ENCODE peak calls at places on chromosomes 7 and 10, in eight cellular contexts. One of them, this sample, is unnamed.

GRCh38 chr7:13032524-13032923 is 345.1 kb downstream of the ARL4A start:
- DNase-seq in AG04449: no peak
- DNase-seq in retina: peak
- DNase-seq in breast epithelium: no peak
- DNase-seq in mucosa of gallbladder: no peak
- DNase-seq in memory B cell: no peak
- DNase-seq in activated CD8-positive, alpha-beta memory T cell treated with anti-CD3 and anti-CD28 coated beads for 48 hours: no peak
- DNase-seq in sigmoid colon: no peak
- DNase-seq in this sample: no peak

GRCh38 chr7:157007470-157008066 is 2.9 kb downstream of the MNX1 start:
- DNase-seq in activated CD8-positive, alpha-beta memory T cell treated with anti-CD3 and anti-CD28 coated beads for 48 hours: no peak
- DNase-seq in sigmoid colon: no peak
- DNase-seq in memory B cell: no peak
- DNase-seq in retina: no peak
- DNase-seq in AG04449: no peak
- DNase-seq in breast epithelium: no peak
- DNase-seq in mucosa of gallbladder: no peak
- DNase-seq in this sample: peak

GRCh38 chr10:129864601-129865126 is 99.4 kb downstream of the EBF3 start:
- DNase-seq in memory B cell: no peak
- DNase-seq in mucosa of gallbladder: no peak
- DNase-seq in retina: no peak
- DNase-seq in sigmoid colon: peak
- DNase-seq in activated CD8-positive, alpha-beta memory T cell treated with anti-CD3 and anti-CD28 coated beads for 48 hours: no peak
- DNase-seq in breast epithelium: no peak
- DNase-seq in AG04449: no peak
- DNase-seq in this sample: no peak

GRCh38 chr7:157016352-157017041 is 6.0 kb upstream of the MNX1 start:
- DNase-seq in activated CD8-positive, alpha-beta memory T cell treated with anti-CD3 and anti-CD28 coated beads for 48 hours: no peak
- DNase-seq in AG04449: no peak
- DNase-seq in sigmoid colon: no peak
- DNase-seq in mucosa of gallbladder: no peak
- DNase-seq in memory B cell: no peak
- DNase-seq in retina: peak
- DNase-seq in breast epithelium: no peak
- DNase-seq in this sample: peak

GRCh38 chr10:111440501-111440900 is 363.7 kb downstream of the ADRA2A start:
- DNase-seq in breast epithelium: no peak
- DNase-seq in mucosa of gallbladder: no peak
- DNase-seq in retina: no peak
- DNase-seq in memory B cell: no peak
- DNase-seq in sigmoid colon: no peak
- DNase-seq in activated CD8-positive, alpha-beta memory T cell treated with anti-CD3 and anti-CD28 coated beads for 48 hours: no peak
- DNase-seq in AG04449: no peak
- DNase-seq in this sample: no peak

GRCh38 chr7:108222236-108222892 is 92.2 kb upstream of the LAMB4 start:
- DNase-seq in mucosa of gallbladder: no peak
- DNase-seq in activated CD8-positive, alpha-beta memory T cell treated with anti-CD3 and anti-CD28 coated beads for 48 hours: no peak
- DNase-seq in breast epithelium: no peak
- DNase-seq in sigmoid colon: no peak
- DNase-seq in memory B cell: no peak
- DNase-seq in AG04449: peak
- DNase-seq in retina: no peak
- DNase-seq in this sample: no peak

GRCh38 chr10:17445400-17445998 is 8.9 kb downstream of the ST8SIA6 start:
- DNase-seq in breast epithelium: peak
- DNase-seq in retina: no peak
- DNase-seq in mucosa of gallbladder: no peak
- DNase-seq in activated CD8-positive, alpha-beta memory T cell treated with anti-CD3 and anti-CD28 coated beads for 48 hours: no peak
- DNase-seq in memory B cell: no peak
- DNase-seq in sigmoid colon: no peak
- DNase-seq in AG04449: no peak
- DNase-seq in this sample: no peak

GRCh38 chr10:29974773-29975172 is 84.6 kb downstream of the JCAD start:
- DNase-seq in memory B cell: no peak
- DNase-seq in sigmoid colon: no peak
- DNase-seq in AG04449: no peak
- DNase-seq in mucosa of gallbladder: no peak
- DNase-seq in activated CD8-positive, alpha-beta memory T cell treated with anti-CD3 and anti-CD28 coated beads for 48 hours: no peak
- DNase-seq in retina: no peak
- DNase-seq in breast epithelium: no peak
- DNase-seq in this sample: no peak

GRCh38 chr7:156480671-156481070 is 159.9 kb upstream of the RNF32 start:
- DNase-seq in mucosa of gallbladder: no peak
- DNase-seq in AG04449: no peak
- DNase-seq in sigmoid colon: no peak
- DNase-seq in memory B cell: no peak
- DNase-seq in retina: no peak
- DNase-seq in breast epithelium: no peak
- DNase-seq in activated CD8-positive, alpha-beta memory T cell treated with anti-CD3 and anti-CD28 coated beads for 48 hours: no peak
- DNase-seq in this sample: no peak

GRCh38 chr10:4889959-4890358 is 64.0 kb downstream of the AKR1E2 start:
- DNase-seq in AG04449: no peak
- DNase-seq in sigmoid colon: no peak
- DNase-seq in breast epithelium: no peak
- DNase-seq in memory B cell: no peak
- DNase-seq in activated CD8-positive, alpha-beta memory T cell treated with anti-CD3 and anti-CD28 coated beads for 48 hours: no peak
- DNase-seq in retina: no peak
- DNase-seq in mucosa of gallbladder: no peak
- DNase-seq in this sample: no peak

GRCh38 chr7:149790146-149790548 is 16.8 kb upstream of the ZNF467 start:
- DNase-seq in sigmoid colon: no peak
- DNase-seq in mucosa of gallbladder: peak
- DNase-seq in retina: peak
- DNase-seq in AG04449: no peak
- DNase-seq in activated CD8-positive, alpha-beta memory T cell treated with anti-CD3 and anti-CD28 coated beads for 48 hours: peak
- DNase-seq in breast epithelium: no peak
- DNase-seq in memory B cell: no peak
- DNase-seq in this sample: no peak

GRCh38 chr7:88366845-88367244 is 60.2 kb upstream of the STEAP4 start:
- DNase-seq in breast epithelium: no peak
- DNase-seq in memory B cell: no peak
- DNase-seq in AG04449: no peak
- DNase-seq in retina: no peak
- DNase-seq in sigmoid colon: no peak
- DNase-seq in activated CD8-positive, alpha-beta memory T cell treated with anti-CD3 and anti-CD28 coated beads for 48 hours: no peak
- DNase-seq in mucosa of gallbladder: no peak
- DNase-seq in this sample: no peak

GRCh38 chr10:36373424-36374096 is 731.5 kb upstream of the FZD8 start:
- DNase-seq in memory B cell: no peak
- DNase-seq in retina: no peak
- DNase-seq in activated CD8-positive, alpha-beta memory T cell treated with anti-CD3 and anti-CD28 coated beads for 48 hours: no peak
- DNase-seq in breast epithelium: no peak
- DNase-seq in AG04449: no peak
- DNase-seq in mucosa of gallbladder: no peak
- DNase-seq in sigmoid colon: no peak
- DNase-seq in this sample: no peak

GRCh38 chr7:101342892-101343291 is 19.8 kb upstream of the COL26A1 start:
- DNase-seq in memory B cell: no peak
- DNase-seq in breast epithelium: no peak
- DNase-seq in retina: no peak
- DNase-seq in AG04449: no peak
- DNase-seq in sigmoid colon: no peak
- DNase-seq in activated CD8-positive, alpha-beta memory T cell treated with anti-CD3 and anti-CD28 coated beads for 48 hours: no peak
- DNase-seq in mucosa of gallbladder: no peak
- DNase-seq in this sample: no peak

GRCh38 chr7:39252916-39253315 is 275.2 kb downstream of the POU6F2 start:
- DNase-seq in activated CD8-positive, alpha-beta memory T cell treated with anti-CD3 and anti-CD28 coated beads for 48 hours: no peak
- DNase-seq in retina: no peak
- DNase-seq in breast epithelium: no peak
- DNase-seq in sigmoid colon: no peak
- DNase-seq in AG04449: peak
- DNase-seq in memory B cell: no peak
- DNase-seq in mucosa of gallbladder: peak
- DNase-seq in this sample: no peak

GRCh38 chr10:47329905-47330304 is 7.7 kb downstream of the GDF2 start:
- DNase-seq in sigmoid colon: no peak
- DNase-seq in retina: no peak
- DNase-seq in mucosa of gallbladder: no peak
- DNase-seq in AG04449: no peak
- DNase-seq in activated CD8-positive, alpha-beta memory T cell treated with anti-CD3 and anti-CD28 coated beads for 48 hours: no peak
- DNase-seq in memory B cell: no peak
- DNase-seq in breast epithelium: no peak
- DNase-seq in this sample: no peak

GRCh38 chr10:131442271-131442670 is 130.8 kb upstream of the TCERG1L start:
- DNase-seq in sigmoid colon: no peak
- DNase-seq in breast epithelium: no peak
- DNase-seq in retina: no peak
- DNase-seq in memory B cell: no peak
- DNase-seq in mucosa of gallbladder: no peak
- DNase-seq in activated CD8-positive, alpha-beta memory T cell treated with anti-CD3 and anti-CD28 coated beads for 48 hours: no peak
- DNase-seq in AG04449: no peak
- DNase-seq in this sample: no peak

GRCh38 chr7:114273218-114273617 is 141.4 kb upstream of the FOXP2 start:
- DNase-seq in mucosa of gallbladder: no peak
- DNase-seq in activated CD8-positive, alpha-beta memory T cell treated with anti-CD3 and anti-CD28 coated beads for 48 hours: no peak
- DNase-seq in AG04449: no peak
- DNase-seq in sigmoid colon: no peak
- DNase-seq in breast epithelium: no peak
- DNase-seq in retina: no peak
- DNase-seq in memory B cell: no peak
- DNase-seq in this sample: no peak

GRCh38 chr10:133318494-133319127 is 9.9 kb downstream of the ZNF511 start:
- DNase-seq in retina: peak
- DNase-seq in AG04449: no peak
- DNase-seq in activated CD8-positive, alpha-beta memory T cell treated with anti-CD3 and anti-CD28 coated beads for 48 hours: peak
- DNase-seq in breast epithelium: no peak
- DNase-seq in mucosa of gallbladder: peak
- DNase-seq in sigmoid colon: no peak
- DNase-seq in memory B cell: peak
- DNase-seq in this sample: no peak

GRCh38 chr7:44226396-44226753 is 25.6 kb downstream of the YKT6 start:
- DNase-seq in retina: no peak
- DNase-seq in memory B cell: no peak
- DNase-seq in sigmoid colon: no peak
- DNase-seq in activated CD8-positive, alpha-beta memory T cell treated with anti-CD3 and anti-CD28 coated beads for 48 hours: no peak
- DNase-seq in mucosa of gallbladder: no peak
- DNase-seq in breast epithelium: no peak
- DNase-seq in AG04449: no peak
- DNase-seq in this sample: no peak

GRCh38 chr7:36459236-36459960 is 69.7 kb downstream of the ANLN start:
- DNase-seq in memory B cell: no peak
- DNase-seq in AG04449: no peak
- DNase-seq in retina: no peak
- DNase-seq in mucosa of gallbladder: no peak
- DNase-seq in activated CD8-positive, alpha-beta memory T cell treated with anti-CD3 and anti-CD28 coated beads for 48 hours: no peak
- DNase-seq in sigmoid colon: no peak
- DNase-seq in breast epithelium: no peak
- DNase-seq in this sample: no peak

GRCh38 chr7:114832906-114833595 is 88.8 kb upstream of the MDFIC start:
- DNase-seq in mucosa of gallbladder: no peak
- DNase-seq in AG04449: no peak
- DNase-seq in memory B cell: no peak
- DNase-seq in breast epithelium: no peak
- DNase-seq in sigmoid colon: no peak
- DNase-seq in retina: no peak
- DNase-seq in activated CD8-positive, alpha-beta memory T cell treated with anti-CD3 and anti-CD28 coated beads for 48 hours: no peak
- DNase-seq in this sample: no peak

GRCh38 chr7:768881-769504 is 41.9 kb upstream of the PRKAR1B start:
- DNase-seq in mucosa of gallbladder: peak
- DNase-seq in retina: peak
- DNase-seq in AG04449: no peak
- DNase-seq in activated CD8-positive, alpha-beta memory T cell treated with anti-CD3 and anti-CD28 coated beads for 48 hours: no peak
- DNase-seq in breast epithelium: no peak
- DNase-seq in memory B cell: no peak
- DNase-seq in sigmoid colon: peak
- DNase-seq in this sample: no peak

GRCh38 chr10:101732096-101732495 is 37.1 kb upstream of the FBXW4 start:
- DNase-seq in activated CD8-positive, alpha-beta memory T cell treated with anti-CD3 and anti-CD28 coated beads for 48 hours: no peak
- DNase-seq in retina: no peak
- DNase-seq in mucosa of gallbladder: no peak
- DNase-seq in AG04449: no peak
- DNase-seq in breast epithelium: no peak
- DNase-seq in sigmoid colon: no peak
- DNase-seq in memory B cell: no peak
- DNase-seq in this sample: no peak

GRCh38 chr10:35074266-35074665 is 15.9 kb downstream of the CUL2 start:
- DNase-seq in retina: no peak
- DNase-seq in mucosa of gallbladder: no peak
- DNase-seq in breast epithelium: no peak
- DNase-seq in sigmoid colon: no peak
- DNase-seq in memory B cell: no peak
- DNase-seq in AG04449: no peak
- DNase-seq in activated CD8-positive, alpha-beta memory T cell treated with anti-CD3 and anti-CD28 coated beads for 48 hours: no peak
- DNase-seq in this sample: no peak

GRCh38 chr7:133513608-133514007 is 260.7 kb downstream of the EXOC4 start:
- DNase-seq in retina: no peak
- DNase-seq in AG04449: no peak
- DNase-seq in activated CD8-positive, alpha-beta memory T cell treated with anti-CD3 and anti-CD28 coated beads for 48 hours: no peak
- DNase-seq in breast epithelium: no peak
- DNase-seq in sigmoid colon: no peak
- DNase-seq in memory B cell: no peak
- DNase-seq in mucosa of gallbladder: no peak
- DNase-seq in this sample: no peak

GRCh38 chr7:5615190-5616070 is 166.0 kb downstream of the RNF216 start:
- DNase-seq in activated CD8-positive, alpha-beta memory T cell treated with anti-CD3 and anti-CD28 coated beads for 48 hours: no peak
- DNase-seq in breast epithelium: no peak
- DNase-seq in retina: no peak
- DNase-seq in memory B cell: no peak
- DNase-seq in sigmoid colon: no peak
- DNase-seq in mucosa of gallbladder: no peak
- DNase-seq in AG04449: no peak
- DNase-seq in this sample: no peak

GRCh38 chr10:132397036-132397541 is at the start of gene PWWP2B:
- DNase-seq in retina: no peak
- DNase-seq in sigmoid colon: peak
- DNase-seq in mucosa of gallbladder: no peak
- DNase-seq in breast epithelium: no peak
- DNase-seq in activated CD8-positive, alpha-beta memory T cell treated with anti-CD3 and anti-CD28 coated beads for 48 hours: no peak
- DNase-seq in memory B cell: peak
- DNase-seq in AG04449: no peak
- DNase-seq in this sample: no peak

GRCh38 chr7:139588632-139589031 is 65.1 kb downstream of the CLEC2L start:
- DNase-seq in AG04449: peak
- DNase-seq in breast epithelium: no peak
- DNase-seq in activated CD8-positive, alpha-beta memory T cell treated with anti-CD3 and anti-CD28 coated beads for 48 hours: no peak
- DNase-seq in retina: no peak
- DNase-seq in sigmoid colon: peak
- DNase-seq in mucosa of gallbladder: peak
- DNase-seq in memory B cell: no peak
- DNase-seq in this sample: no peak

GRCh38 chr10:111113961-111114830 is 37.4 kb downstream of the ADRA2A start:
- DNase-seq in retina: no peak
- DNase-seq in breast epithelium: no peak
- DNase-seq in activated CD8-positive, alpha-beta memory T cell treated with anti-CD3 and anti-CD28 coated beads for 48 hours: no peak
- DNase-seq in AG04449: no peak
- DNase-seq in sigmoid colon: no peak
- DNase-seq in memory B cell: no peak
- DNase-seq in mucosa of gallbladder: peak
- DNase-seq in this sample: peak

This sample was measured in mesenteric fat pad.